ENCODE peak calls at places on chromosomes 3 and 15, in eight cellular contexts. D is endothelial cell, L is retinal pigment epithelial cell, T is esophagus squamous epithelium, G is left lung, N is cardiac fibroblast, E is brain microvascular endothelial cell, K is fibroblast of mammary gland. X is an unnamed sample.

GRCh38 chr3:70984756-70985155 is 598.8 kb downstream of the FOXP1 start:
- DNase-seq in K (peak; percentile 49), E (no peak), T (no peak), G (no peak), L (no peak), D (no peak), N (no peak), X (no peak)

GRCh38 chr15:100248236-100248635 is 93.5 kb downstream of the ADAMTS17 start:
- DNase-seq in G (no peak), E (no peak), D (no peak), K (no peak), L (no peak), T (no peak), N (no peak), X (no peak)

GRCh38 chr15:76912430-76912829 is 7.3 kb upstream of the SCAPER start:
- DNase-seq in G (no peak), E (no peak), K (no peak), D (no peak), N (no peak), T (no peak), L (no peak), X (no peak)

GRCh38 chr15:68503791-68504720 is 72.1 kb upstream of the ITGA11 start:
- DNase-seq in K (peak; percentile 27), G (no peak), D (no peak), E (no peak), L (no peak), N (peak; percentile 51), T (no peak), X (no peak)

GRCh38 chr3:66239513-66240135 is 18.8 kb downstream of the SLC25A26 start:
- DNase-seq in G (no peak), T (no peak), D (no peak), K (no peak), E (no peak), N (no peak), L (no peak), X (no peak)

GRCh38 chr3:148958681-148959080 is 32.7 kb upstream of the GYG1 start:
- DNase-seq in L (no peak), G (no peak), E (no peak), T (no peak), K (no peak), D (no peak), N (no peak), X (no peak)

GRCh38 chr3:8739757-8740508 is 6.3 kb downstream of the CAV3 start:
- DNase-seq in L (no peak), E (peak; percentile 56), T (no peak), G (no peak), N (peak; percentile 29), D (no peak), K (peak; percentile 91), X (no peak)

GRCh38 chr3:25468866-25469319 is 40.8 kb downstream of the RARB start:
- DNase-seq in L (no peak), T (no peak), E (peak; percentile 71), G (no peak), K (peak; percentile 75), D (no peak), N (peak; percentile 82), X (no peak)

GRCh38 chr3:37310666-37311050 is 136.3 kb upstream of the LRRFIP2 start:
- DNase-seq in G (no peak), E (no peak), T (no peak), D (no peak), K (peak; percentile 30), L (no peak), N (peak; percentile 64), X (no peak)

GRCh38 chr15:81531141-81531592 is 157.2 kb upstream of the TMC3 start:
- DNase-seq in K (no peak), D (no peak), L (peak; percentile 66), G (no peak), E (no peak), T (no peak), N (peak; percentile 22), X (no peak)

GRCh38 chr3:184282941-184283340 is 7.1 kb downstream of the ECE2 start:
- DNase-seq in L (no peak), D (no peak), E (no peak), K (peak; percentile 38), T (no peak), G (no peak), N (no peak), X (no peak)

GRCh38 chr15:99431661-99432091 is 134.1 kb upstream of the MEF2A start:
- DNase-seq in T (no peak), G (peak; percentile 67), L (no peak), E (no peak), K (no peak), D (no peak), N (no peak), X (no peak)

GRCh38 chr15:93210995-93211394 is 122.0 kb upstream of the RGMA start:
- DNase-seq in L (no peak), N (no peak), G (no peak), D (no peak), E (no peak), T (no peak), K (no peak), X (no peak)

GRCh38 chr15:48355377-48355776 is 24.1 kb downstream of the DUT start:
- DNase-seq in D (no peak), K (peak; percentile 95), N (peak; percentile 66), E (peak; percentile 54), G (no peak), T (no peak), L (no peak), X (no peak)

GRCh38 chr15:85993116-85993515 is 86.6 kb upstream of the AGBL1 start:
- DNase-seq in L (no peak), E (no peak), D (no peak), N (no peak), T (no peak), G (no peak), K (no peak), X (no peak)

GRCh38 chr3:181317521-181317920 is 328.0 kb upstream of the DNAJC19 start:
- DNase-seq in D (no peak), K (no peak), T (no peak), L (no peak), N (no peak), E (no peak), G (no peak), X (no peak)

GRCh38 chr3:134427400-134428111 is 53.3 kb upstream of the AMOTL2 start:
- DNase-seq in G (no peak), E (peak; percentile 100), D (no peak), N (peak; percentile 93), K (peak; percentile 100), T (no peak), L (peak; percentile 78), X (no peak)

GRCh38 chr15:38024293-38025091 is 90.1 kb downstream of the TMCO5A start:
- DNase-seq in D (no peak), T (no peak), N (no peak), G (no peak), E (no peak), L (no peak), K (no peak), X (no peak)

GRCh38 chr3:39491014-39491413 is 23.5 kb downstream of the MOBP start:
- DNase-seq in E (no peak), K (no peak), D (no peak), T (no peak), G (no peak), N (no peak), L (no peak), X (no peak)

GRCh38 chr3:142993958-142994442 is 7.4 kb upstream of the U2SURP start:
- DNase-seq in N (peak; percentile 88), L (no peak), T (no peak), D (peak; percentile 71), K (peak; percentile 82), G (no peak), E (peak; percentile 71), X (peak; percentile 38)

GRCh38 chr3:52298147-52299098 is 10.8 kb downstream of the GLYCTK start:
- DNase-seq in G (peak; percentile 58), D (no peak), N (no peak), K (no peak), T (no peak), L (no peak), E (no peak), X (no peak)

GRCh38 chr15:58465866-58466517 is 34.2 kb downstream of the LIPC start:
- DNase-seq in E (no peak), L (no peak), T (no peak), N (no peak), K (peak; percentile 39), D (no peak), G (no peak), X (no peak)

GRCh38 chr3:197376020-197376419 is 77.6 kb upstream of the DLG1 start:
- DNase-seq in K (no peak), T (no peak), G (no peak), L (no peak), E (no peak), D (no peak), N (no peak), X (no peak)

GRCh38 chr15:23039151-23039916 is at the start of gene TUBGCP5:
- DNase-seq in D (peak; percentile 100), L (peak; percentile 93), K (peak; percentile 98), G (peak; percentile 97), T (peak; percentile 82), N (peak; percentile 99), E (peak; percentile 97), X (peak; percentile 99)
- TF ChIP-seq CTCF in D (no peak), L (peak; percentile 30), K (peak; percentile 32), G (peak; percentile 77), T (peak; percentile 42), N (peak; percentile 54), E (peak; percentile 56), X (peak; percentile 37)

GRCh38 chr15:80328496-80328895 is 75.7 kb upstream of the ARNT2 start:
- DNase-seq in N (no peak), D (no peak), G (no peak), E (no peak), L (no peak), K (no peak), T (no peak), X (no peak)
- TF ChIP-seq CTCF in N (no peak), D (no peak), G (no peak), E (no peak), L (no peak), K (no peak), T (no peak), X (no peak)

DNA sequence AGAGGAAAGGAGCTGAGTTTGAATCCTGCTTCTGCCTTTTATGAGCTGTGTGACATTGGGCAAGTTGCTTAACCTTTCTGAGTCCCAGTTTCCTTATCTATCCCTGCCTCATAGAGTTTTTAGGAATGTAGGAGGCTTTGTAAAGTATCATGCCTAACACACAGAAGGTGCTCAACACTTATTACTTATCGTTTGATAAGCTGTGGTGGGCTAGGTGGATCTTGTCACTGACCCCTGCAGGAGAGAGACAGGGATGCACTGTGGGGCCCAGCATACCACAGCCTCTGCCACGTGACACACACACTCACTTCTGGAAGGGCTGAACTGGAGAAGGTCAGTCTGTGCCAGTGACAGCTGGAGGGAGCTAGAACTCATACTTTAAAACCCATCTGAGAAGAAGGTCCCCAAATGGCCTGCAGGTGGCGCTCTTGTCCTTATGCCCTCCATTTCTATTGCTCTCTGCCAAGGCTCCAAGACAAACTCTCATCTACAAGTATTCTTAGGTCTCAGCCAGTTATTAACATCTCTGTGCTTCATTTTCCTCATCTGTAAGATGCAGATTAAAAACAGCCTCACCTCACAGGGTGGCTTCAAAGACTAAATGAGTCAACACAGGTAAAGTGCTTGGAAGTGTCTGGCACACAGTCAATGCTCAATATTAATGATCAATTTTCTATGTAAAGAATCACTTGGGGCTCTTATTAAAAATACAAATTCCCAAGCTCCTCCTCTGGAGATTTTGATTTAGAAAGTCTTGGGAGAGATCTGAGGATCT is 57.5 kb upstream of the HACD2 start:
- DNase-seq in D (peak; percentile 77), E (peak; percentile 96), G (no peak), K (peak; percentile 94), L (peak; percentile 66), T (no peak), N (peak; percentile 93), X (peak; percentile 38)
- TF ChIP-seq CTCF in D (peak; percentile 93), E (peak; percentile 96), G (peak; percentile 74), K (peak; percentile 91), L (peak; percentile 92), T (peak; percentile 64), N (peak; percentile 83), X (peak; percentile 70)

GRCh38 chr3:23099021-23099420 is 104.1 kb upstream of the UBE2E2 start:
- DNase-seq in L (no peak), K (no peak), D (no peak), E (no peak), G (no peak), N (no peak), T (no peak), X (no peak)
- TF ChIP-seq CTCF in L (no peak), K (no peak), D (no peak), E (no peak), G (no peak), N (no peak), T (no peak), X (no peak)